ENCODE peak calls at places on chromosomes 16 and 17, in four cellular contexts. H is uterus, V is stomach, E is lung. N is an unnamed sample.

GRCh38 chr16:57855188-57855587 is 52.9 kb upstream of the KIFC3 start:
- DNase-seq in H (no peak), V (no peak), E (no peak), N (no peak)

GRCh38 chr17:27415090-27415795 is 41.0 kb upstream of the KSR1 start:
- DNase-seq in H (no peak), V (no peak), E (no peak), N (no peak)

GRCh38 chr17:8892338-8892690 is 24.8 kb upstream of the PIK3R6 start:
- DNase-seq in H (no peak), V (no peak), E (no peak), N (no peak)

GRCh38 chr17:81150379-81151038 is 14.8 kb upstream of the PVALEF start:
- DNase-seq in H (peak; percentile 39), V (no peak), E (peak; percentile 54), N (no peak)

GRCh38 chr16:29899516-29900101 is at the start of gene SEZ6L2:
- DNase-seq in H (peak; percentile 62), V (peak; percentile 89), E (peak; percentile 79), N (peak; percentile 68)

GRCh38 chr16:79008036-79008868 is 592.3 kb downstream of the MAF start:
- DNase-seq in H (no peak), V (no peak), E (no peak), N (no peak)

GRCh38 chr17:66451188-66452149 is 149.1 kb downstream of the PRKCA start:
- DNase-seq in H (no peak), V (peak; percentile 40), E (no peak), N (no peak)

GRCh38 chr16:58503166-58503862 is 3.4 kb downstream of the NDRG4 start:
- DNase-seq in H (no peak), V (no peak), E (no peak), N (no peak)

GRCh38 chr16:21301895-21302291 is 23.8 kb upstream of the CRYM start:
- DNase-seq in H (no peak), V (no peak), E (no peak), N (no peak)

GRCh38 chr17:61128671-61129115 is 270.9 kb upstream of the TBX2 start:
- DNase-seq in H (no peak), V (no peak), E (no peak), N (no peak)

GRCh38 chr16:22694887-22695382 is 119.0 kb upstream of the HS3ST2 start:
- DNase-seq in H (peak; percentile 56), V (no peak), E (no peak), N (no peak)

GRCh38 chr16:66872927-66873684 is 7.2 kb upstream of the PDP2 start:
- DNase-seq in H (peak; percentile 89), V (peak; percentile 91), E (peak; percentile 93), N (peak; percentile 48)

DNA sequence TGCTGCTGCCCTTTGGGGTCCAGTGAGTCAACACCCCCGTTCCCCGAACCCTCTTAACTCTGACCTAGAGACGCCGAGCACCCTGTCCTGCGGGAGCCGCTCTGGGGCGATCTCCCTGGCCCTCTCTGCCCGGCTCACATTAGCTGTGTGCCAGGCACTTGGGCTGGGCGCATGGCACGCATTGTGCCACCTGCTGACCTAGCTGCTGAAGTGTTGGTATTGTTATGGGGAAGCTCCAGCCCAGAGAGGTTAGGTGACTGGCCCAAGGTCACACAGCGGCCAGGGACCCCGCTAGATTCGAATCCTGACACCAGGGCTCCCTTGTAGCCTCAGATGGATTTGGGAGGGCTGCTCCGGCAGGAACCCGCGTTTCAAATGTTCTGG is 1.1 kb downstream of the HSD17B1 start:
- DNase-seq in H (no peak), V (peak; percentile 48), E (no peak), N (no peak)
- TF ChIP-seq CTCF in H (no peak), V (no peak), E (no peak), N (no peak)

GRCh38 chr17:55305321-55306087 is 40.7 kb downstream of the HLF start:
- DNase-seq in H (no peak), V (no peak), E (no peak), N (no peak)

GRCh38 chr17:55302407-55302787 is 37.6 kb downstream of the HLF start:
- DNase-seq in H (no peak), V (no peak), E (no peak), N (no peak)

GRCh38 chr17:55304171-55304859 is 39.6 kb downstream of the HLF start:
- DNase-seq in H (no peak), V (no peak), E (no peak), N (no peak)

GRCh38 chr17:55303008-55303493 is 38.3 kb downstream of the HLF start:
- DNase-seq in H (no peak), V (no peak), E (no peak), N (no peak)

GRCh38 chr17:55303701-55304145 is 39.0 kb downstream of the HLF start:
- DNase-seq in H (no peak), V (no peak), E (no peak), N (no peak)
- TF ChIP-seq CTCF in H (no peak), V (no peak), E (no peak), N (no peak)

GRCh38 chr16:54957403-54957802 is 26.7 kb downstream of the IRX5 start:
- DNase-seq in H (no peak), V (peak; percentile 57), E (no peak), N (no peak)
- TF ChIP-seq CTCF in H (no peak), V (peak; percentile 47), E (peak; percentile 6), N (peak; percentile 58)

GRCh38 chr17:17870292-17870691 is 33.5 kb upstream of the SREBF1 start:
- DNase-seq in H (no peak), V (no peak), E (no peak), N (no peak)
- TF ChIP-seq CTCF in H (no peak), V (no peak), E (no peak), N (no peak)

DNA sequence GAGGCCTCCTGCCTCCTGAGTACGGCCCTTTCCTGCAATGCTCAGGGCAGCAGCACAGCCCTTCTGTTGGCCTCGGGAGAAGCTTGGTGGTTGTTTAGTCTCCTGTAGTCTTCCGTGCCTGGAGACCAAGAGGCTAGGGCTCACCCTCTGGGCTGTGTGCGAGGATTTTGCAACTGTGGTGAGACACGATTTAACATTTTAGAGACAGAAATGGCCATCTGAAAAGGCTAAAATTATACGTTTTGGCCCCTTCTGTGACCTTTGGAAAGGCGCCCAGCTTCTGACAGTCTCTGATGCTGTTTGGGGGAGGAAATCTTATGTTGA is 33.1 kb downstream of the FOXL1 start:
- DNase-seq in H (peak; percentile 29), V (no peak), E (no peak), N (no peak)
- TF ChIP-seq CTCF in H (no peak), V (no peak), E (no peak), N (no peak)

GRCh38 chr16:85553436-85554113 is 59.5 kb upstream of the GSE1 start:
- DNase-seq in H (peak; percentile 46), V (peak; percentile 79), E (peak; percentile 69), N (no peak)

GRCh38 chr16:85554114-85554790 is 58.9 kb upstream of the GSE1 start:
- DNase-seq in H (peak; percentile 68), V (peak; percentile 73), E (peak; percentile 83), N (no peak)

GRCh38 chr16:85555549-85556455 is 57.3 kb upstream of the GSE1 start:
- DNase-seq in H (peak; percentile 74), V (peak; percentile 55), E (peak; percentile 62), N (peak; percentile 53)

GRCh38 chr16:85556456-85557082 is 56.6 kb upstream of the GSE1 start:
- DNase-seq in H (peak; percentile 57), V (peak; percentile 63), E (peak; percentile 70), N (no peak)

GRCh38 chr16:85554791-85555548 is 58.2 kb upstream of the GSE1 start:
- DNase-seq in H (peak; percentile 85), V (peak; percentile 60), E (peak; percentile 64), N (no peak)
- TF ChIP-seq CTCF in H (no peak), V (no peak), E (no peak), N (no peak)

GRCh38 chr16:77955127-77955526 is 67.2 kb upstream of the CLEC3A start:
- DNase-seq in H (no peak), V (no peak), E (no peak), N (no peak)
- TF ChIP-seq CTCF in H (no peak), V (no peak), E (no peak), N (peak; percentile 24)

DNA sequence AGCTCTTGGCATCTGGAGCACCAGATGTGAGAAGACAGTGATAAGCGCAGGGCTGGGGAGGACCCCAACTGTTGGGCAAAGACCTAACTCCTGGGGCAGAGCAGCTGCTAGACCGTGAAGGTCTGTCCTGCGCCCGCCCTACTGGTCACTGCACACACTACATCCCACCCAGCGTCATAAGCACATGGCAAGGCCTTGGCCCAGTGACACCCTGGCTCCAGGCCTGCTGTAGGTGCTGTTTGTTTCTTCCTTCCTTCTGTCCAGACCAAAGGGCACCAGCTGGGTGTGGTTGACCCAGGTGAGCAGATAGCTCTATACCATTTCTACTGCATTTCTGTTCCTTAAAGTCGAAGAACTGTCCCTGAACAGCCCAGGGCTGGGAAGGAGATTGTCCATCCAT is 6.4 kb downstream of the TRPV3 start:
- DNase-seq in H (no peak), V (peak; percentile 42), E (no peak), N (no peak)
- TF ChIP-seq CTCF in H (no peak), V (no peak), E (no peak), N (no peak)

GRCh38 chr17:40063915-40064531 is 1.3 kb downstream of the THRA start:
- DNase-seq in H (no peak), V (no peak), E (no peak), N (no peak)

GRCh38 chr17:40065041-40065770 is 2.4 kb downstream of the THRA start:
- DNase-seq in H (no peak), V (no peak), E (no peak), N (no peak)

GRCh38 chr17:40062347-40063033 is at the start of gene THRA:
- DNase-seq in H (peak; percentile 71), V (peak; percentile 78), E (peak; percentile 56), N (no peak)

GRCh38 chr17:40061532-40062038 is 1.2 kb upstream of the THRA start:
- DNase-seq in H (no peak), V (no peak), E (no peak), N (no peak)

DNA sequence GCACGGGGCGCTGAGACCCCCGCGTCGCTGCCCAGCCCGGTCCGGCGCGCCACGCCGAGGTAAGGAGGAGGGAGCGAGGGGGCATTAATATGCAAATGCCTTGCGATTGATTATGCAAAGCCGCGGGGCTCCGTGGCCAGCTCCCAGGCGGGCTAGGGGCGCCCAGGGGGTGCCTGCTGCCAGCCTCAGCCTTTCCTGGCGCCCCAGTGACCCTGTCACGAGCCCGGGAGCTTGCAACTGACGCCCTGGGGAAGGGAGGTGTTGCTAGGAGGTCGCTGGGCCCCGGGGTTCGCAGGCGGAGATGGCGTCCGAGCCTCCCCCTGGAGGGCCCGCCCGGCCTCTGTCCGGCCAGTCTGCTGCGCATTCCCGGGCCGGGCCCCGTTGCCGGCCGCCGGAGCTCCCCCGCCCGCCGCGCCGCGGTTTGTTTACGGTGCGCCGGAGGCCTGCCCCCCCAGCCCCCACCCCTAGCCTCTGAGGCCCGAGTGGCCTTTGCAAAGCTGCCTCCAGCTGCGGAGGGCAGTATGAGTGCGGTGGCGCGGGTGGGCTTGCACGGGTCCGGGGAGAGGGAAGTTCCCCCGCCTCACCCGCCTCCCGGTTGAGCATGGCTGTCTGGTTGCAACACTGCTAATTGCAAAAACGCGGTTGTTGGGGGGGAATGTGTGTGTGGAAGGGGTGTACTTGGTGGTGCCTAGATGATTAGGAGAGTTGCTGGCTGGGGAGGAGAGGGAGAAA is 435 bp downstream of the THRA start:
- DNase-seq in H (peak; percentile 72), V (peak; percentile 51), E (peak; percentile 62), N (no peak)
- TF ChIP-seq CTCF in H (no peak), V (peak; percentile 14), E (no peak), N (no peak)